ENCODE peak calls at places on chromosomes 3 and 15, in seven cellular contexts. N is A549, B is lower leg skin, P is GM12878, U is suprapubic skin, G is uterus, V is adrenal gland. E is an unnamed sample.

GRCh38 chr3:146469206-146470017 is at the start of gene PLSCR2:
- DNase-seq in N (peak), G (peak), P (peak), V (peak), U (peak), B (peak), E (peak)

GRCh38 chr15:40680151-40680550 is 14.8 kb upstream of the RAD51 start:
- DNase-seq in U (no peak), V (no peak), B (no peak), G (no peak), P (no peak), N (no peak), E (no peak)

GRCh38 chr3:30779686-30780287 is 114.7 kb downstream of the GADL1 start:
- DNase-seq in N (peak), U (no peak), V (no peak), B (no peak), P (no peak), G (no peak), E (no peak)

GRCh38 chr3:189342811-189343210 is 171.0 kb downstream of the TPRG1 start:
- DNase-seq in P (no peak), U (no peak), V (no peak), B (no peak), N (no peak), G (no peak), E (no peak)

GRCh38 chr3:84724877-84725276 is 233.9 kb upstream of the CADM2 start:
- DNase-seq in U (no peak), B (no peak), P (no peak), V (no peak), N (peak), G (no peak), E (no peak)

GRCh38 chr3:150370129-150370602 is 37.9 kb upstream of the TSC22D2 start:
- DNase-seq in N (peak), B (no peak), U (no peak), P (no peak), V (peak), G (peak), E (no peak)

GRCh38 chr3:18743761-18744160 is 318.6 kb upstream of the SATB1 start:
- DNase-seq in P (no peak), G (no peak), N (no peak), U (no peak), V (no peak), B (no peak), E (no peak)

GRCh38 chr15:64921711-64922110 is 10.0 kb downstream of the ANKDD1A start:
- DNase-seq in B (no peak), P (no peak), N (no peak), V (no peak), U (no peak), G (no peak), E (no peak)

GRCh38 chr15:25741253-25741575 is 121.9 kb downstream of the ATP10A start:
- DNase-seq in G (no peak), P (no peak), B (no peak), U (no peak), N (no peak), V (no peak), E (no peak)

GRCh38 chr3:47022540-47023161 is 43.2 kb downstream of the NBEAL2 start:
- DNase-seq in U (no peak), V (peak), G (no peak), P (no peak), N (no peak), B (no peak), E (no peak)

GRCh38 chr15:56168394-56168793 is 75.3 kb downstream of the RFX7 start:
- DNase-seq in G (no peak), N (no peak), P (no peak), B (no peak), V (no peak), U (no peak), E (no peak)

GRCh38 chr15:92832992-92833438 is 67.1 kb upstream of the CHD2 start:
- DNase-seq in G (no peak), V (no peak), N (no peak), P (no peak), U (no peak), B (no peak), E (no peak)

GRCh38 chr3:124584245-124584551 is 146.1 kb upstream of the UMPS start:
- DNase-seq in P (no peak), U (no peak), B (peak), G (no peak), N (no peak), V (no peak), E (no peak)

GRCh38 chr3:99868438-99868723 is 50.7 kb downstream of the CMSS1 start:
- DNase-seq in G (no peak), N (no peak), U (no peak), P (no peak), V (no peak), B (no peak), E (no peak)

GRCh38 chr3:1953519-1953918 is 145.1 kb upstream of the CNTN4 start:
- DNase-seq in U (no peak), P (no peak), G (no peak), N (no peak), V (no peak), B (no peak), E (no peak)

GRCh38 chr3:115692887-115693524 is 69.7 kb downstream of the GAP43 start:
- DNase-seq in N (peak), B (peak), U (peak), V (peak), P (peak), G (peak), E (peak)
- TF ChIP-seq CTCF in N (peak), B (no peak), U (peak), V (peak), P (peak), G (peak), E (peak)

GRCh38 chr3:93969443-93969842 is 4.3 kb downstream of the PROS1 start:
- DNase-seq in U (no peak), P (no peak), N (peak), G (no peak), V (no peak), B (no peak), E (no peak)

GRCh38 chr3:93969997-93970396 is 3.7 kb downstream of the PROS1 start:
- DNase-seq in G (no peak), P (no peak), B (no peak), V (no peak), U (no peak), N (no peak), E (no peak)

DNA sequence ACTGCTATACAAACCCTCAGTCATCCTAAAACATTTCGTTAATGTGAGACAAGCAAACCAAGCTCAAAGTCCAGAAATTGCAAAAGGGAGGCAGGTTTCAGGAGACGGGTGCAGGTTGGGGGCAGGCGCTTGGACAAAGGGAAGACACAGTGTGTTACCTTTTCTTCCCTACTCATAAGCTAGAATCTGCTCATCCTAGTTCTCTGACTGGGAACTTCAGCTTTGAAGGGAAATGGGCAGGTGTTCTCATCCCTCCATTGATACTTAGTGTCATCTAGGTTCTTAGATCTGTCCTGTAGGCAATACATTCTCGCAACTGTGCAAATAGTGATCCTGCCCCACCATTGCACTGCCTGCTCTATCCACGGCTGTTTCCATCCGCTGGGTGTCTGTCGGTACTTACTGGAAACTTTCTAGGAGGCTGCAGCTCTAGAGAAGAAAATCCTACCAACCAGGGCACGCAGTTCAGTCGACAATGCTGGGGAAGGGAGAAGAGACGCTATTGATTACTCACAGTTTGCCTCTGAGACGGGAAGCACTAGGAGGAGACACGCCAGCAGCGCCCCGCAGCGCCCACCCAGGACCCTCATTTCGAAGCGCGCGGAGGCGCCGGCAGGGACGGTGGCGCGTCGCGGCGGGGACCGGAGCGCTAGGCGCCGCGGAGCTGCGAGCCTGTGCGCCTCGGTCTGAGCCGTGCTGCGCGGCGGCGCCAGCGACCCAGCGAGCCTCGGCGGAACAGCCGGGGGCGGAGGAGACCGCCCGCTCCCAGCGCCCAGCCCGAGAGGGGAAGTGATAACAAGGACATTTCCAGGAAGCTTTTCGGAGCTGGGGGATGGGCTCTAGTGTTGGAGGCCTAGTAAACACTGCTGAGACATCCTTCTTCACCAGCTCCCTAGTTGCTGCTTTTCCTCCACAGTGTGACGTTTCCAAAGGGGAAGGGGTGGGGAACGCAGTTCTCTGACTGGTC is at the start of gene PROS1:
- DNase-seq in B (peak), U (peak), N (peak), G (peak), V (peak), P (no peak), E (peak)
- TF ChIP-seq POLR2A in B (no peak), U (peak), N (peak), G (peak), V (peak), P (no peak), E (no peak)

GRCh38 chr3:154314152-154314551 is 10.1 kb downstream of the DHX36 start:
- DNase-seq in B (no peak), N (no peak), U (no peak), G (no peak), P (no peak), V (no peak), E (no peak)
- TF ChIP-seq CTCF in B (no peak), N (no peak), U (no peak), G (no peak), P (no peak), V (no peak), E (no peak)

GRCh38 chr15:75199347-75199976 is 2.2 kb upstream of the C15orf39 start:
- DNase-seq in U (no peak), N (no peak), B (no peak), P (no peak), G (no peak), V (no peak), E (no peak)

GRCh38 chr15:75202251-75203016 is 752 bp downstream of the C15orf39 start:
- DNase-seq in U (peak), P (no peak), B (peak), N (peak), G (peak), V (peak), E (peak)

GRCh38 chr15:75201609-75202250 is at the start of gene C15orf39:
- DNase-seq in V (peak), U (no peak), P (no peak), G (peak), N (peak), B (peak), E (peak)

GRCh38 chr15:75200391-75200764 is 1.3 kb upstream of the C15orf39 start:
- DNase-seq in V (no peak), B (no peak), N (no peak), P (no peak), G (no peak), U (no peak), E (no peak)

DNA sequence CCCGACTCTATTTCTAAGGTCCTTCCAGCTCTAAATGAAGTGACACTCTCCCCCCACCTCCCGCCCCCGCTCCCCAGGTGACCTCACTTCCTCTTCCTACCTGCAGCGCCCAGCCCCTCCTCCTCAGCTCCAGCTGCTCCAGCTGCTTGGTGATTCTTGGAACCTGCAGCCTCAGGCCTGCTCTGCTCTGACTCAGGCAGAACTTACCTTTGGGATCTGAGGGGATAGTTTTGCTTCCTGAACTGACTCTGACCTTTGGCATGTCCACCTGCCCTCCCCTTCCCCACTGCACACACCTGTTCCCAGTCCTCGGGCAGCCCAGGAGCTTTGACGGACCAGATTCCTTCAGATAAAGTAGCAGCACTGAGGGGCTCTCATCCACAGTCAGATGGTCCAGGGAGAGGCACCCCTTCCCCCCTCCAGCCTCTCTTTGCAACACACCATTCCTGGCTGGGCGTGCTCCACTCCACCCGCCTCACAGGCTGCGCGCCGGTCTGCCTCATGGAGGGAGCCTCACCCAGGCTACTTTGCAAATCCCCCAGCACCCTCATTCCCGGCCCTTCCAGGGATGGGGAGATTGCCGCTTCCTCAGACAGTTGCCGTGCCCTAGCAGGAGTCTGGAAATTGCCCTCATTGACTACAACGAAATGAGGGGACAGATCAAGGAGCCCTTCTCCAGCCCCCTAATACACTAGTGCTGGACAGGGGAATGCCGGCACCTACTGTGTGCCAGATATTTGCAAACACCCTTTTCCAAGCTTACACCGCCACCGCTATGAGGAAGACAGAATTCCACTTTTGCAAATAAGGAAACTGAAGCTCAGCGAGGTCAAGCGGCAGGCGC is 695 bp upstream of the C15orf39 start:
- DNase-seq in G (peak), P (no peak), V (peak), B (peak), U (no peak), N (no peak), E (peak)
- TF ChIP-seq POLR2A in G (no peak), P (peak), V (no peak), B (no peak), U (no peak), N (no peak), E (no peak)

GRCh38 chr3:45021936-45022335 is 4.2 kb upstream of the CLEC3B start:
- DNase-seq in B (no peak), P (no peak), V (no peak), N (no peak), U (no peak), G (no peak), E (no peak)
- TF ChIP-seq CTCF in B (no peak), P (no peak), V (no peak), N (no peak), U (no peak), G (no peak), E (no peak)

GRCh38 chr3:51941798-51942602 is at the start of the genes PARP3 and RRP9:
- DNase-seq in U (peak), P (peak), B (peak), G (peak), V (peak), N (peak), E (peak)
- TF ChIP-seq POLR2A in U (peak), P (peak), B (no peak), G (peak), V (peak), N (peak), E (peak)